ENCODE peak calls at places on chromosomes 5 and 9, in seven cellular contexts. One of them, this sample, is unnamed.

GRCh38 chr5:149913449-149914419 is 30.9 kb downstream of the PDE6A start:
- DNase-seq in GM12865: peak; percentile 20
- DNase-seq in PC-3: no peak
- DNase-seq in heart left ventricle: no peak
- DNase-seq in heart right ventricle: no peak
- DNase-seq in AG04449: no peak
- DNase-seq in astrocyte of the spinal cord: no peak
- DNase-seq in this sample: peak; percentile 38

GRCh38 chr5:19777363-19777762 is 210.6 kb downstream of the CDH18 start:
- DNase-seq in GM12865: no peak
- DNase-seq in PC-3: no peak
- DNase-seq in heart left ventricle: no peak
- DNase-seq in heart right ventricle: no peak
- DNase-seq in AG04449: no peak
- DNase-seq in astrocyte of the spinal cord: no peak
- DNase-seq in this sample: no peak

GRCh38 chr9:20512636-20513035 is 109.7 kb downstream of the MLLT3 start:
- DNase-seq in GM12865: no peak
- DNase-seq in PC-3: peak; percentile 19
- DNase-seq in heart left ventricle: no peak
- DNase-seq in heart right ventricle: no peak
- DNase-seq in AG04449: no peak
- DNase-seq in astrocyte of the spinal cord: no peak
- DNase-seq in this sample: no peak

GRCh38 chr9:93304574-93305496 is 120.9 kb downstream of the WNK2 start:
- DNase-seq in GM12865: peak; percentile 37
- DNase-seq in PC-3: peak; percentile 50
- DNase-seq in heart left ventricle: peak; percentile 76
- DNase-seq in heart right ventricle: peak; percentile 65
- DNase-seq in AG04449: no peak
- DNase-seq in astrocyte of the spinal cord: peak; percentile 55
- DNase-seq in this sample: peak; percentile 49

GRCh38 chr9:107175039-107175438 is 108.0 kb upstream of the RAD23B start:
- DNase-seq in GM12865: no peak
- DNase-seq in PC-3: no peak
- DNase-seq in heart left ventricle: peak; percentile 66
- DNase-seq in heart right ventricle: peak; percentile 21
- DNase-seq in AG04449: no peak
- DNase-seq in astrocyte of the spinal cord: no peak
- DNase-seq in this sample: no peak

GRCh38 chr5:82560966-82561365 is 282.8 kb upstream of the RPS23 start:
- DNase-seq in GM12865: no peak
- DNase-seq in PC-3: no peak
- DNase-seq in heart left ventricle: no peak
- DNase-seq in heart right ventricle: no peak
- DNase-seq in AG04449: no peak
- DNase-seq in astrocyte of the spinal cord: no peak
- DNase-seq in this sample: no peak

GRCh38 chr5:1392801-1393565 is 48.1 kb upstream of the CLPTM1L start:
- DNase-seq in GM12865: no peak
- DNase-seq in PC-3: no peak
- DNase-seq in heart left ventricle: peak; percentile 47
- DNase-seq in heart right ventricle: no peak
- DNase-seq in AG04449: no peak
- DNase-seq in astrocyte of the spinal cord: no peak
- DNase-seq in this sample: no peak

GRCh38 chr5:143352691-143353090 is 50.8 kb downstream of the NR3C1 start:
- DNase-seq in GM12865: peak; percentile 52
- DNase-seq in PC-3: no peak
- DNase-seq in heart left ventricle: no peak
- DNase-seq in heart right ventricle: no peak
- DNase-seq in AG04449: no peak
- DNase-seq in astrocyte of the spinal cord: no peak
- DNase-seq in this sample: no peak

GRCh38 chr5:135990518-135991240 is 35.9 kb upstream of the LECT2 start:
- DNase-seq in GM12865: no peak
- DNase-seq in PC-3: no peak
- DNase-seq in heart left ventricle: no peak
- DNase-seq in heart right ventricle: no peak
- DNase-seq in AG04449: no peak
- DNase-seq in astrocyte of the spinal cord: no peak
- DNase-seq in this sample: no peak

GRCh38 chr5:75886706-75887105 is 169.5 kb upstream of the POC5 start:
- DNase-seq in GM12865: no peak
- DNase-seq in PC-3: peak; percentile 18
- DNase-seq in heart left ventricle: no peak
- DNase-seq in heart right ventricle: no peak
- DNase-seq in AG04449: no peak
- DNase-seq in astrocyte of the spinal cord: peak; percentile 1
- DNase-seq in this sample: no peak

GRCh38 chr5:59592101-59592500 is 301.4 kb downstream of the PDE4D start:
- DNase-seq in GM12865: no peak
- DNase-seq in PC-3: no peak
- DNase-seq in heart left ventricle: no peak
- DNase-seq in heart right ventricle: no peak
- DNase-seq in AG04449: no peak
- DNase-seq in astrocyte of the spinal cord: peak; percentile 84
- DNase-seq in this sample: peak; percentile 34

GRCh38 chr5:169081008-169081724 is 219.8 kb downstream of the SLIT3 start:
- DNase-seq in GM12865: no peak
- DNase-seq in PC-3: no peak
- DNase-seq in heart left ventricle: no peak
- DNase-seq in heart right ventricle: no peak
- DNase-seq in AG04449: no peak
- DNase-seq in astrocyte of the spinal cord: no peak
- DNase-seq in this sample: no peak

GRCh38 chr9:38278931-38279532 is 113.5 kb upstream of the ALDH1B1 start:
- DNase-seq in GM12865: no peak
- DNase-seq in PC-3: no peak
- DNase-seq in heart left ventricle: no peak
- DNase-seq in heart right ventricle: no peak
- DNase-seq in AG04449: no peak
- DNase-seq in astrocyte of the spinal cord: no peak
- DNase-seq in this sample: no peak

GRCh38 chr9:35733109-35733541 is 659 bp downstream of the CREB3 start:
- DNase-seq in GM12865: peak; percentile 57
- DNase-seq in PC-3: peak; percentile 68
- DNase-seq in heart left ventricle: no peak
- DNase-seq in heart right ventricle: no peak
- DNase-seq in AG04449: peak; percentile 45
- DNase-seq in astrocyte of the spinal cord: peak; percentile 59
- DNase-seq in this sample: peak; percentile 52

GRCh38 chr9:128764361-128764760 is 7.4 kb downstream of the ZER1 start:
- DNase-seq in GM12865: peak; percentile 29
- DNase-seq in PC-3: no peak
- DNase-seq in heart left ventricle: no peak
- DNase-seq in heart right ventricle: no peak
- DNase-seq in AG04449: no peak
- DNase-seq in astrocyte of the spinal cord: no peak
- DNase-seq in this sample: no peak

GRCh38 chr9:91711755-91712591 is 238.1 kb downstream of the ROR2 start:
- DNase-seq in GM12865: peak; percentile 94
- DNase-seq in PC-3: peak; percentile 19
- DNase-seq in heart left ventricle: no peak
- DNase-seq in heart right ventricle: no peak
- DNase-seq in AG04449: no peak
- DNase-seq in astrocyte of the spinal cord: peak; percentile 2
- DNase-seq in this sample: peak; percentile 24

GRCh38 chr5:16572289-16573015 is 44.3 kb downstream of the RETREG1 start:
- DNase-seq in GM12865: no peak
- DNase-seq in PC-3: no peak
- DNase-seq in heart left ventricle: no peak
- DNase-seq in heart right ventricle: no peak
- DNase-seq in AG04449: no peak
- DNase-seq in astrocyte of the spinal cord: no peak
- DNase-seq in this sample: no peak

GRCh38 chr5:93055556-93055955 is 525.5 kb downstream of the NR2F1-AS1 start:
- DNase-seq in GM12865: no peak
- DNase-seq in PC-3: no peak
- DNase-seq in heart left ventricle: no peak
- DNase-seq in heart right ventricle: no peak
- DNase-seq in AG04449: no peak
- DNase-seq in astrocyte of the spinal cord: no peak
- DNase-seq in this sample: peak; percentile 53

GRCh38 chr9:687034-687785 is 154.3 kb upstream of the DMRT1 start:
- DNase-seq in GM12865: no peak
- DNase-seq in PC-3: no peak
- DNase-seq in heart left ventricle: no peak
- DNase-seq in heart right ventricle: no peak
- DNase-seq in AG04449: no peak
- DNase-seq in astrocyte of the spinal cord: no peak
- DNase-seq in this sample: no peak

GRCh38 chr5:113123563-113123962 is 147.0 kb downstream of the DCP2 start:
- DNase-seq in GM12865: peak; percentile 15
- DNase-seq in PC-3: peak; percentile 19
- DNase-seq in heart left ventricle: no peak
- DNase-seq in heart right ventricle: no peak
- DNase-seq in AG04449: no peak
- DNase-seq in astrocyte of the spinal cord: peak; percentile 5
- DNase-seq in this sample: peak; percentile 50

GRCh38 chr5:37840036-37840909 is at the start of gene GDNF:
- DNase-seq in GM12865: peak; percentile 28
- DNase-seq in PC-3: peak; percentile 41
- DNase-seq in heart left ventricle: peak; percentile 65
- DNase-seq in heart right ventricle: no peak
- DNase-seq in AG04449: no peak
- DNase-seq in astrocyte of the spinal cord: peak; percentile 62
- DNase-seq in this sample: peak; percentile 80

GRCh38 chr9:98520221-98520920 is 188.4 kb downstream of the GABBR2 start:
- DNase-seq in GM12865: no peak
- DNase-seq in PC-3: no peak
- DNase-seq in heart left ventricle: no peak
- DNase-seq in heart right ventricle: no peak
- DNase-seq in AG04449: no peak
- DNase-seq in astrocyte of the spinal cord: peak; percentile 24
- DNase-seq in this sample: no peak

GRCh38 chr5:93519737-93520136 is 61.3 kb downstream of the NR2F1-AS1 start:
- DNase-seq in GM12865: no peak
- DNase-seq in PC-3: peak; percentile 32
- DNase-seq in heart left ventricle: no peak
- DNase-seq in heart right ventricle: no peak
- DNase-seq in AG04449: no peak
- DNase-seq in astrocyte of the spinal cord: peak; percentile 47
- DNase-seq in this sample: no peak

GRCh38 chr5:57953830-57954229 is 471.2 kb upstream of the ACTBL2 start:
- DNase-seq in GM12865: no peak
- DNase-seq in PC-3: no peak
- DNase-seq in heart left ventricle: no peak
- DNase-seq in heart right ventricle: no peak
- DNase-seq in AG04449: no peak
- DNase-seq in astrocyte of the spinal cord: no peak
- DNase-seq in this sample: no peak

GRCh38 chr5:57950616-57951228 is 468.1 kb upstream of the ACTBL2 start:
- DNase-seq in GM12865: no peak
- DNase-seq in PC-3: no peak
- DNase-seq in heart left ventricle: no peak
- DNase-seq in heart right ventricle: no peak
- DNase-seq in AG04449: no peak
- DNase-seq in astrocyte of the spinal cord: no peak
- DNase-seq in this sample: no peak

GRCh38 chr5:57948091-57948490 is 465.5 kb upstream of the ACTBL2 start:
- DNase-seq in GM12865: no peak
- DNase-seq in PC-3: no peak
- DNase-seq in heart left ventricle: no peak
- DNase-seq in heart right ventricle: no peak
- DNase-seq in AG04449: no peak
- DNase-seq in astrocyte of the spinal cord: no peak
- DNase-seq in this sample: no peak
- H3K4me3 ChIP-seq in GM12865: no peak overlapping the region
- H3K4me3 ChIP-seq in PC-3: no peak overlapping the region
- H3K4me3 ChIP-seq in heart left ventricle: no peak overlapping the region
- H3K4me3 ChIP-seq in heart right ventricle: no peak overlapping the region
- H3K4me3 ChIP-seq in AG04449: no peak overlapping the region
- H3K4me3 ChIP-seq in astrocyte of the spinal cord: no peak overlapping the region
- H3K4me3 ChIP-seq in this sample: no peak overlapping the region

DNA sequence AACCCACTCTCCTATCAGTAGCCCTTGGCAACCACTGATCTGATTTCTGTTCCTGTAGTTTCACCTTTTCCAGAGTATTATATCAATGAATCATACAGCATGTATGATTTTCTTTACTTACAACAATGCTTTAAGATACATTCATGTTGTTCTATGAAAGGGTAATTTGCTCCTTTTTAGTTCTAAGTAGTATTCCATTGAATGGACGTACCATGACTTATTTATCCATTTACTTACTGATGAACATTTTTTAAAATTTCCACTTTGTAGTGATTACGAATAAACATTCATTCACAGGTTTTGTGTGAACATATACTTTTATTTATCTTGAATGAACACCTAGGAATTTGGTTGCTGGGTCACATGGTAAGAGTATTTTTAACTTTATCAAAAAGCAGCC is 620.8 kb downstream of the HTR1A start:
- DNase-seq in GM12865: no peak
- DNase-seq in PC-3: no peak
- DNase-seq in heart left ventricle: no peak
- DNase-seq in heart right ventricle: no peak
- DNase-seq in AG04449: no peak
- DNase-seq in astrocyte of the spinal cord: no peak
- DNase-seq in this sample: no peak
- TF ChIP-seq CTCF in GM12865: no peak
- TF ChIP-seq CTCF in PC-3: no peak
- TF ChIP-seq CTCF in heart left ventricle: no peak
- TF ChIP-seq CTCF in heart right ventricle: no peak
- TF ChIP-seq CTCF in AG04449: no peak
- TF ChIP-seq CTCF in astrocyte of the spinal cord: no peak
- TF ChIP-seq CTCF in this sample: no peak

DNA sequence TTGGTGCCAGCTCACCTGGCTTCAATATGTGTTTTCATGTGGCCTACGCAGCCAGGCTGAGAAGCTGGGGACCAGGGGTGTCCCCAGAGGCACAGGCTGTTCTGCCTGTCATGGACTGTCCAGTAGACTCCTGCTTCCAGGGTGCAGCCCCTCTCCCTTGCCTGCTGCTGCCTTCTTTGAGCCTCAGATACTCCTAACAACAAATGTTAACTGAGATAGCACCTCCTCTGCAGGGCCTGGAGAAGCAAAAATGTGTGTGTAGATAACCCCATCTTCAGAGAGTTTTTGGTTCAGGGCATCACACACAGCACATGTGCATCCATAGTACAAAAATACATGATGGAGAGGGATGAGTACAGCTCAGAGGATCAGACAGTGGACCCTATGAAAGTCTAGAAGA is 5.9 kb downstream of the TNFAIP8 start:
- DNase-seq in GM12865: no peak
- DNase-seq in PC-3: no peak
- DNase-seq in heart left ventricle: no peak
- DNase-seq in heart right ventricle: no peak
- DNase-seq in AG04449: no peak
- DNase-seq in astrocyte of the spinal cord: no peak
- DNase-seq in this sample: no peak
- H3K4me3 ChIP-seq in GM12865: no peak overlapping the region
- H3K4me3 ChIP-seq in PC-3: no peak overlapping the region
- H3K4me3 ChIP-seq in heart left ventricle: no peak overlapping the region
- H3K4me3 ChIP-seq in heart right ventricle: no peak overlapping the region
- H3K4me3 ChIP-seq in AG04449: no peak overlapping the region
- H3K4me3 ChIP-seq in astrocyte of the spinal cord: no peak overlapping the region
- H3K4me3 ChIP-seq in this sample: no peak overlapping the region

DNA sequence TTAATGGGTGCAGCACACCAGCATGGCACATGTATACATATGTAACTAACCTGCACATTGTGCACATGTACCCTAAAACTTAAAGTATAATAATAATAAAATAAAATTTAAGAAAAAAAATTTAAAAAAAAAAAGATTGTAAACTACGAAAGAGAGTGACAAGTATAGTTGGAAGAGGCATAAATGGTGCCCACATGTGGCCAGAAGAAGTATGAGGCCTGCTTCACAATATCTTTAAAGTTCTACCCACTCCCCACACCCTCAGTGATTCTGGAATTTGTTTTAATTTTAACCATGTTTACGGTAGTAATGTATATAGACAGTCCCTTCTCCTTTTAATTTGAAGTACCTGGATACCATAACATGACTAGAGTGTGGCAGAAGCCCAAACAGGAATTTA is 172.7 kb downstream of the CHSY3 start:
- DNase-seq in GM12865: no peak
- DNase-seq in PC-3: no peak
- DNase-seq in heart left ventricle: no peak
- DNase-seq in heart right ventricle: no peak
- DNase-seq in AG04449: no peak
- DNase-seq in astrocyte of the spinal cord: no peak
- DNase-seq in this sample: no peak
- TF ChIP-seq CTCF in GM12865: no peak
- TF ChIP-seq CTCF in PC-3: peak; percentile 28
- TF ChIP-seq CTCF in heart left ventricle: no peak
- TF ChIP-seq CTCF in heart right ventricle: no peak
- TF ChIP-seq CTCF in AG04449: no peak
- TF ChIP-seq CTCF in astrocyte of the spinal cord: peak; percentile 38
- TF ChIP-seq CTCF in this sample: peak; percentile 20